ENCODE peak calls at places on chromosome 14, in eight cellular contexts. R is tibial nerve, S is AG04450, A is AG09309, Q is mucosa of descending colon, H is epithelial cell of esophagus, D is right atrium auricular region, J is NB4. B is an unnamed sample.

GRCh38 chr14:88463318-88463717 is 77.9 kb downstream of the SPATA7 start:
- DNase-seq in Q (no peak), J (peak; percentile 30), R (no peak), A (no peak), D (no peak), H (peak; percentile 21), S (no peak), B (no peak)

GRCh38 chr14:77305696-77306095 is 15.0 kb downstream of the POMT2 start:
- DNase-seq in J (no peak), D (no peak), S (no peak), Q (no peak), H (no peak), A (no peak), R (no peak), B (no peak)

GRCh38 chr14:91906374-91906773 is 39.0 kb upstream of the TC2N start:
- DNase-seq in D (no peak), Q (no peak), S (no peak), H (no peak), R (no peak), J (no peak), A (no peak), B (no peak)

GRCh38 chr14:50961606-50962259 is 17.4 kb upstream of the PYGL start:
- DNase-seq in J (no peak), D (no peak), R (no peak), H (peak; percentile 59), S (peak; percentile 80), Q (no peak), A (peak; percentile 57), B (peak; percentile 91)

GRCh38 chr14:72801381-72801812 is 92.5 kb downstream of the DPF3 start:
- DNase-seq in Q (no peak), S (peak; percentile 88), A (peak; percentile 75), H (peak; percentile 93), D (no peak), R (no peak), J (no peak), B (peak; percentile 54)

GRCh38 chr14:59126714-59127436 is 61.6 kb upstream of the DAAM1 start:
- DNase-seq in A (no peak), S (no peak), H (peak; percentile 66), Q (no peak), J (peak; percentile 67), R (peak; percentile 10), D (no peak), B (peak; percentile 38)

GRCh38 chr14:54209501-54210231 is 187.1 kb upstream of the CDKN3 start:
- DNase-seq in H (peak; percentile 62), J (no peak), S (no peak), A (no peak), R (no peak), D (no peak), Q (no peak), B (no peak)

GRCh38 chr14:24879661-24880381 is 170.1 kb downstream of the STXBP6 start:
- DNase-seq in S (no peak), Q (no peak), J (no peak), D (no peak), H (no peak), A (no peak), R (no peak), B (no peak)

GRCh38 chr14:20143911-20144310 is 5.3 kb downstream of the OR4N5 start:
- DNase-seq in A (no peak), D (no peak), H (no peak), Q (no peak), J (peak; percentile 19), R (no peak), S (no peak), B (no peak)

GRCh38 chr14:61388173-61388975 is 67.0 kb downstream of the PRKCH start:
- DNase-seq in A (peak; percentile 2), H (peak; percentile 80), Q (no peak), R (no peak), D (no peak), S (no peak), J (no peak), B (no peak)

GRCh38 chr14:86003998-86004397 is 474.1 kb downstream of the FLRT2 start:
- DNase-seq in R (no peak), H (peak; percentile 36), S (no peak), J (no peak), Q (no peak), D (no peak), A (no peak), B (no peak)

GRCh38 chr14:35855886-35856481 is 29.8 kb downstream of the BRMS1L start:
- DNase-seq in A (no peak), R (no peak), S (no peak), J (no peak), Q (no peak), H (no peak), D (no peak), B (no peak)

DNA sequence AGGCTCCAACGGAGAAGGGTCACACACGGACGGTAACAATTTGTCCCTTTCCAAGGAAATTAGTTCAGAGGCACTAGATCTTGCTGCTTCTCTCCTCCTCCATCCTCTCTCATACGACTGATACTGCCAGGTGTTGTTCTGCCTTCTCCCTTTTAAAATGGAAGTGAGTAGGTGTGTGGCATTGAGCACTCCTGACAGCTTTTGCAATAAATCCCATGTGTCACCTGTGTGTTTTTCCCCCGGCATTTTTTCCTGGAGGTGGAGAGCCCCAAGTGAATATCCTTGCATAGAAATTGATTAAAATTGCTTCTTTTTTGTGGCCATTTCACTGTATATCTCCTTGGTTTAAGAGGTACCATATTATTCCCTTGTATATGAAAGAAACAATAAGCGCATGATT is 26.2 kb upstream of the AKAP5 start:
- DNase-seq in R (no peak), H (no peak), D (no peak), S (no peak), J (no peak), Q (no peak), A (no peak), B (no peak)
- H3K4me3 ChIP-seq in R (no peak overlapping the region), H (no peak overlapping the region), D (no peak overlapping the region), S (no peak overlapping the region), J (no peak overlapping the region), Q (no peak overlapping the region), A (no peak overlapping the region), B (no peak overlapping the region)

GRCh38 chr14:37124617-37125016 is 47.8 kb downstream of the SLC25A21 start:
- DNase-seq in R (no peak), H (peak; percentile 40), Q (no peak), S (no peak), J (peak; percentile 14), A (no peak), D (no peak), B (no peak)

GRCh38 chr14:37122919-37123639 is 49.3 kb downstream of the SLC25A21 start:
- DNase-seq in S (no peak), A (no peak), J (no peak), Q (no peak), D (no peak), R (no peak), H (peak; percentile 38), B (no peak)

GRCh38 chr14:37118673-37119366 is 53.6 kb downstream of the SLC25A21 start:
- DNase-seq in A (no peak), H (no peak), S (no peak), D (no peak), R (no peak), J (no peak), Q (no peak), B (no peak)

GRCh38 chr14:37116933-37117844 is 55.2 kb downstream of the SLC25A21 start:
- DNase-seq in A (peak; percentile 31), H (peak; percentile 85), Q (no peak), J (peak; percentile 49), R (no peak), D (no peak), S (peak; percentile 8), B (peak; percentile 36)

GRCh38 chr14:37122288-37122687 is 50.1 kb downstream of the SLC25A21 start:
- DNase-seq in Q (no peak), A (no peak), S (peak; percentile 61), H (peak; percentile 95), J (peak; percentile 1), D (no peak), R (no peak), B (no peak)
- TF ChIP-seq CTCF in Q (no peak), A (no peak), S (no peak), H (no peak), J (no peak), D (no peak), R (no peak), B (no peak)

DNA sequence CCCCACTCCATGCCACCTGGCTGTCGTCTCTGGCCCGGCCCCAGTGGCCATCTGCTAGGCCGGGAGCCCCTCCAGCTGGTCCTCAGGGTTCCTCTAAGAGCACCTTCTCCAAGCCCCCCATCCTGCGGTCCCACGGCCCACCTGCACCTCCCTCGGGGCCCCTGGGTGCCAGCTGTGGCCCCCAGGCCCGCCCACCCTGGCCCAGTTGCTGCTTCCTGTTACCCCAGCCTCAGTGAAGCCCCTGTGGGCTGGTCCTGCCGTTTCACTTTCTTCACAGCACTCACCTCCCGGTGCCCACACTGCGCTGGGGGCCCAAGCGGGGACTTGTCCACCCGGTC is 27.6 kb upstream of the NUDT14 start:
- DNase-seq in S (no peak), J (no peak), A (no peak), R (no peak), D (no peak), Q (no peak), H (no peak), B (no peak)
- H3K4me3 ChIP-seq in S (no peak overlapping the region), J (no peak overlapping the region), A (no peak overlapping the region), R (no peak overlapping the region), D (no peak overlapping the region), Q (no peak overlapping the region), H (no peak overlapping the region), B (no peak overlapping the region)

GRCh38 chr14:41785696-41786095 is 179.0 kb downstream of the LRFN5 start:
- DNase-seq in R (no peak), A (no peak), H (no peak), Q (no peak), S (no peak), J (peak; percentile 12), D (no peak), B (no peak)
- TF ChIP-seq CTCF in R (no peak), A (no peak), H (no peak), Q (no peak), S (no peak), J (no peak), D (no peak), B (no peak)

DNA sequence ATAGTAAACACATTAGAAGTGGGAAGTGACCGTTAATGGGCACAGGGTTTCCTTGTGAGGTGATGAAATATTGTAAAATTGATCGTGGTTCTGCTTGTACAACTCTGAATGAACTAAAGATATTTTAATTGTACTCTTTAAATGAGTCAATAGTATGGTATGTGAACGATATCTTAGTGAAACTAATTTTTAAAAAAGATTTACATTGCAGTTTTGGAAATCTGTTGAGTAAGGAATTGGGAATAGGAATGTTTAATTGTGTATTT is 1.7 kb downstream of the ZNF410 start:
- DNase-seq in R (no peak), S (no peak), J (peak; percentile 52), H (peak; percentile 15), D (no peak), Q (no peak), A (no peak), B (no peak)
- H3K4me3 ChIP-seq in R (no peak overlapping the region), S (peak overlapping the region; percentile 90), J (peak overlapping the region; percentile 85), H (peak overlapping the region; percentile 79), D (no peak overlapping the region), Q (no peak overlapping the region), A (peak overlapping the region; percentile 77), B (peak overlapping the region; percentile 94)

DNA sequence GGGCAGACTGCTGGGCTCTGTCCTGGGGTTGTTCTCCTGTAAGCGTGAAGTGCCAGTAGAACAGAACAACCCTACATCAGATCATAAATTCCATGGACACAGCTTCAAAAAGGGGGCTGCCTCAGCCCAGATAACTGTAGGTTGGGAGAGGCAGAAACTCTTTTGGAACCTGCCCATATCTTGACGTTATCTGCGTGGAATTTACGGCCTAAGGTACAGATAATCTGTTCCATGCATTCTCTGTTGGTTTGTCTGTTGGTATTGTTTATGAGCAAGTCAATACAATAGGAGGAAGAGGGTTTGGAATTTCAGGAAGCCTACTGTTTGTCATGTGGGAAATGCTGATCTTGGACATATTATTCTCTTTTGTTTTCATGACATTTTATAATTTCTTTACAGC is 36.7 kb downstream of the SLC25A47 start:
- DNase-seq in Q (no peak), S (no peak), H (no peak), J (no peak), A (no peak), R (no peak), D (no peak), B (no peak)
- TF ChIP-seq CTCF in Q (no peak), S (no peak), H (no peak), J (no peak), A (no peak), R (no peak), D (no peak), B (no peak)